ENCODE peak calls at places on chromosomes 11 and 22, in nine cellular contexts. G, Z, S, Q, R, E, C, I and H are unnamed samples.

GRCh38 chr11:104148696-104149095 is 15.3 kb downstream of the PDGFD start:
- DNase-seq in G (no peak), Z (no peak), S (no peak), Q (no peak), R (no peak), E (no peak), C (no peak), I (no peak), H (no peak)

GRCh38 chr22:26586556-26587325 is 3.2 kb downstream of the TPST2 start:
- DNase-seq in G (no peak), Z (no peak), S (no peak), Q (no peak), R (no peak), E (no peak), C (no peak), I (no peak), H (no peak)

GRCh38 chr11:802693-803466 is 2.2 kb downstream of the PIDD1 start:
- DNase-seq in G (no peak), Z (no peak), S (no peak), Q (no peak), R (no peak), E (no peak), C (no peak), I (no peak), H (no peak)

GRCh38 chr22:41542224-41542623 is 2.0 kb downstream of the POLR3H start:
- DNase-seq in G (no peak), Z (no peak), S (no peak), Q (no peak), R (no peak), E (no peak), C (no peak), I (no peak), H (no peak)

GRCh38 chr22:40911772-40912171 is 39.4 kb upstream of the RBX1 start:
- DNase-seq in G (no peak), Z (peak), S (no peak), Q (no peak), R (no peak), E (no peak), C (no peak), I (no peak), H (no peak)

GRCh38 chr11:47394322-47395224 is 13.8 kb upstream of the SLC39A13 start:
- DNase-seq in G (peak), Z (no peak), S (no peak), Q (no peak), R (no peak), E (no peak), C (peak), I (no peak), H (peak)

GRCh38 chr11:66915866-66916265 is 42.3 kb downstream of the PC start:
- DNase-seq in G (no peak), Z (no peak), S (no peak), Q (no peak), R (no peak), E (no peak), C (no peak), I (no peak), H (no peak)

GRCh38 chr11:64234840-64235379 is 526 bp downstream of the VEGFB start:
- DNase-seq in G (peak), Z (peak), S (peak), Q (no peak), R (peak), E (peak), C (peak), I (no peak), H (peak)

GRCh38 chr11:128201006-128201405 is 386.4 kb downstream of the ETS1 start:
- DNase-seq in G (no peak), Z (no peak), S (no peak), Q (no peak), R (no peak), E (no peak), C (no peak), I (no peak), H (no peak)

GRCh38 chr11:88508808-88509581 is 171.5 kb upstream of the CTSC start:
- DNase-seq in G (peak), Z (peak), S (no peak), Q (peak), R (peak), E (peak), C (no peak), I (peak), H (no peak)
- TF ChIP-seq EZH2 in G (peak), Z (no peak), S (no peak), Q (no peak), R (no peak), E (no peak), C (no peak), I (peak), H (no peak)

GRCh38 chr11:48538991-48539390 is 50.4 kb downstream of the OR4A47 start:
- DNase-seq in G (no peak), Z (no peak), S (no peak), Q (no peak), R (no peak), E (no peak), C (no peak), I (no peak), H (no peak)
- TF ChIP-seq EZH2 in G (no peak), Z (no peak), S (no peak), Q (no peak), R (no peak), E (no peak), C (no peak), I (no peak), H (no peak)

DNA sequence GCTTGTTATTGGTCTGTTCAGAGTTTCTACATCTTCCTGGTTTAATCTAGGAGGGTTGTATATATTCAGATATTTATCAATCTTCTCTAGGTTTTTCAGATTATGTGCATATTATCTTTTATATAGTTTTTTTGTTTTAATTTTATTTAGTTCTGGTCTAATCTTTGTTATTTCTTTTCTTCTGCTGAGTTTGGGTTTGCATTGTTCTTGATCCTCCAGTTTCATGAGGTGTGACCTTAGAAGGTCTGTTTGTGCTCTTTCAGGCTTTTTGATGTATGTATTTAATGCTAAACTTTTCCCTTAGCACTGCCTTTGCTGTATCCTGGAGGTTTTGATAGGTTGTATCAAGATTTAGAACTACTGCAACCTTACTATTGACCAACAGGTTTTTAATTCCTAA is 117.7 kb downstream of the VPREB1 start:
- DNase-seq in G (no peak), Z (no peak), S (no peak), Q (no peak), R (no peak), E (no peak), C (no peak), I (no peak), H (no peak)
- TF ChIP-seq EZH2 in G (no peak), Z (no peak), S (no peak), Q (no peak), R (no peak), E (no peak), C (no peak), I (no peak), H (no peak)

GRCh38 chr22:29744902-29745301 is 21.9 kb downstream of the ZMAT5 start:
- DNase-seq in G (no peak), Z (peak), S (peak), Q (peak), R (no peak), E (no peak), C (no peak), I (no peak), H (peak)

GRCh38 chr22:29748248-29748893 is 18.4 kb downstream of the ZMAT5 start:
- DNase-seq in G (no peak), Z (peak), S (no peak), Q (no peak), R (no peak), E (no peak), C (no peak), I (no peak), H (no peak)

GRCh38 chr22:29750559-29750958 is 16.2 kb downstream of the ZMAT5 start:
- DNase-seq in G (no peak), Z (no peak), S (no peak), Q (no peak), R (no peak), E (no peak), C (no peak), I (no peak), H (no peak)

GRCh38 chr22:29750029-29750428 is 16.8 kb downstream of the ZMAT5 start:
- DNase-seq in G (no peak), Z (no peak), S (no peak), Q (no peak), R (no peak), E (no peak), C (no peak), I (no peak), H (no peak)

DNA sequence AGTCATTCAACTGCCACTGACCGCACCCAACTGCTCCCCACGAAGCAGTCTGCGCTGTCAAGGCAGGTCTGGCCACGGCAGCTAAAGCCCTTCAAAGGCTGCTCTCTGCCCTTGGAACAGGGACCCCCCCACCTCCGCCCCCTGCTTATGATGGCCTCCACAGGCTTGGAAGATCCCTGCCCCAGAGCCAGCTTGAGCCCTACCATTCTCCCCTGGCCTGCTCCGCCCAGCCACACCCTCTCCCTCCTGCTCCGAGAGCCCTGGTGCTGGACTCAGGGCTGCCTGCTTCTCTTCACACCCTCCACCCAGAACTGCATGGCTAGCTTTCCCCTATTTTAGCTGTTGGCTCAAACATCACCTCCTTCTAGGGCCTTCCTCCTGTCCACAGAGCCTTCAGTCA is 19.0 kb downstream of the ZMAT5 start:
- DNase-seq in G (no peak), Z (no peak), S (no peak), Q (no peak), R (no peak), E (no peak), C (no peak), I (no peak), H (no peak)
- TF ChIP-seq EZH2 in G (no peak), Z (no peak), S (no peak), Q (no peak), R (no peak), E (no peak), C (no peak), I (no peak), H (no peak)

DNA sequence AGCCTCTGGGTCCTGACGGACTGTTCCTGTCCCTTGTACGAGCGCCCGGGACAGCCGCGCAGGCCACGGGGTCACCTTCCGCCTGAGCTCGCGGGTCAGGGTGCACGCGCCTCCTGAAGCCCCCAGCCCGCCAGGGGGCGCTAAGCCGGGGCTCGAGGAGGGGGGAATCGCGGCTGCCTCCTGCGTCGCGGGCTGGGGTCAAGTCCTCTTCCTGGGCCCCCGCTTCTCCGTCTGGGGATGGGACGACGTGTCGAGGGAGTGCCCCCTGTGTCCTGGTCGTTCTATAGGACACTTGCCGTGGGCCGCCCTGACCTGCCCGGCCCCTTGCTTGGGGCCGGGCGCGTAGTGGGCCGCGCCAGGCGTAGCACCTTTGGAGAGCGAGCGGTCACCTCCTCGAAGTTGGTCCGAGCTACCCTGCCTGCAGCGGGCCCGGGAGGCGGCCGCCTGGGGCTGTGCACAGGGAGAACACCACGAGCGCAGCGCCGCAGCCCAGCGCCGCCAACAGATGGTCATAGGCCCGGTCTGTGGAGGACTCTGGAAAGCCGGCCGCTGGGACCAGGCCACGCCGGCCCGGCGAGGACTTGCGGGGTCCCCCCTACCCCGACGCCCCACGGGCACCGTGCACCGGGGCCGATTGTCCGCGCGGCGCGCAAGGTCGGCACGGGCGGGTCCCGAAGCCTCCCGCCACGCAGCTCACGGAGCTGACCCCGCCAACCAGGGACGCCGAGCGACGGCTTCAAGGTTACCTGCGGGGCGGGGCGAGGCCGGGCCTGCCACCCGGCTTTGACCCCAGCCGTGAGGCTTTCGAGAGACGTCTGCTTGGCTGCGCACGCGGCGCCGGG is 2.7 kb upstream of the WNT11 start:
- DNase-seq in G (peak), Z (peak), S (peak), Q (peak), R (peak), E (peak), C (no peak), I (no peak), H (peak)
- TF ChIP-seq EZH2 in G (peak), Z (peak), S (no peak), Q (peak), R (peak), E (no peak), C (no peak), I (peak), H (no peak)

DNA sequence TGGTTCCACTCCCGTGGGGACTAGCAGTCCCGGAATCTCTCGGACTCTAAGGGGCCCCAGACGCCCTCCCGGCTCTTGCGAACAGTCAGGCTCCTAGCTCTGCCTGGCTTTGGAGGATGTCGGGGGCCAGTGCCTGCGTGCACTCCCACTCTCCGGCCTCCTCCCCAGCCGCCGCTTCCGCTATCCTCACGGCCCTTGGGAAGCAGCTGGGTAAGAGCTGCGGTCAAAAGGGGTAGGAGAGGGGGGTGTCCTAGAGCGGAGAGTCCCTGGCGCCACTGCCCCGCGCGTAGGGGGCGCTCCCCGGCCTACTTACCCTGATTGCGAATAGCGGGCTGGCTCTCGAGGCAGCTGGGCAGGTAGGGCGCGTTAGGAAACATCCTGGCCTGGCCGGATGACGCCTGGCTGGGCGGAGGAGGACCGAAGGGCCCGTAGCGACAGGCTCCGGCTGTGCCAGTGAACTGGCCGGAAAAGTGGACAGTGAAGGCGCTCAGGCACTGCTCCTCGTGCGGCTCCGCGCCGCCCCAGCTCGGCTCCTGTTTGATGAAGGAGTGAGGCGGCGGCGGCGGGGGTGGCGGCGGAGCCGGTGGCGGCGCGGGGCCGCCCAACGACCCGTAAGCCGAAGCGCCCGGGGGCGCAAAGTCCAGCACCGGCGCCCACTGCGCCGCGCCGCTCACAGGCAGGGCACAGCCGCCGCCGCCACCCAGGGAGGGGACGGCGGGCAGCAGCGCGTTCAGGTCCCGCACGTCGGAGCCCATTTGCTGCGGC is 770 bp downstream of the WT1 start:
- DNase-seq in G (peak), Z (no peak), S (no peak), Q (no peak), R (peak), E (no peak), C (peak), I (no peak), H (no peak)
- TF ChIP-seq EZH2 in G (peak), Z (peak), S (no peak), Q (peak), R (peak), E (no peak), C (no peak), I (peak), H (peak)

GRCh38 chr11:106679633-106680032 is 338.6 kb downstream of the GUCY1A2 start:
- DNase-seq in G (no peak), Z (no peak), S (no peak), Q (no peak), R (no peak), E (no peak), C (no peak), I (no peak), H (no peak)
- TF ChIP-seq EZH2 in G (no peak), Z (no peak), S (no peak), Q (no peak), R (no peak), E (no peak), C (no peak), I (no peak), H (no peak)

GRCh38 chr22:39349506-39349966 is 255 bp upstream of the SYNGR1 start:
- DNase-seq in G (peak), Z (peak), S (no peak), Q (no peak), R (peak), E (peak), C (peak), I (no peak), H (peak)

GRCh38 chr22:39348909-39349505 is 784 bp upstream of the SYNGR1 start:
- DNase-seq in G (peak), Z (no peak), S (no peak), Q (no peak), R (no peak), E (no peak), C (no peak), I (no peak), H (peak)

GRCh38 chr22:39350803-39351688 is 1.3 kb downstream of the SYNGR1 start:
- DNase-seq in G (no peak), Z (no peak), S (no peak), Q (no peak), R (no peak), E (no peak), C (no peak), I (no peak), H (no peak)

GRCh38 chr22:39351689-39352214 is 2.0 kb downstream of the SYNGR1 start:
- DNase-seq in G (no peak), Z (peak), S (peak), Q (no peak), R (peak), E (peak), C (no peak), I (peak), H (peak)

GRCh38 chr22:39349967-39350802 is at the start of gene SYNGR1:
- DNase-seq in G (peak), Z (peak), S (no peak), Q (no peak), R (peak), E (peak), C (no peak), I (no peak), H (peak)
- TF ChIP-seq EZH2 in G (no peak), Z (no peak), S (no peak), Q (no peak), R (no peak), E (peak), C (no peak), I (peak), H (no peak)

GRCh38 chr11:125382211-125382807 is 113.8 kb downstream of the FEZ1 start:
- DNase-seq in G (no peak), Z (no peak), S (no peak), Q (no peak), R (no peak), E (no peak), C (no peak), I (no peak), H (no peak)
- TF ChIP-seq EZH2 in G (no peak), Z (no peak), S (no peak), Q (no peak), R (no peak), E (no peak), C (no peak), I (no peak), H (no peak)

GRCh38 chr11:117984471-117984870 is 1.7 kb upstream of the IL10RA start:
- DNase-seq in G (no peak), Z (no peak), S (no peak), Q (no peak), R (no peak), E (no peak), C (no peak), I (no peak), H (no peak)

GRCh38 chr11:117989351-117990102 is 3.3 kb downstream of the IL10RA start:
- DNase-seq in G (no peak), Z (no peak), S (no peak), Q (no peak), R (no peak), E (no peak), C (no peak), I (no peak), H (no peak)

GRCh38 chr11:117983163-117983475 is 3.1 kb upstream of the IL10RA start:
- DNase-seq in G (no peak), Z (no peak), S (no peak), Q (no peak), R (no peak), E (no peak), C (no peak), I (no peak), H (no peak)

GRCh38 chr11:117985953-117986887 is at the start of gene IL10RA:
- DNase-seq in G (peak), Z (peak), S (peak), Q (peak), R (peak), E (peak), C (peak), I (peak), H (peak)

DNA sequence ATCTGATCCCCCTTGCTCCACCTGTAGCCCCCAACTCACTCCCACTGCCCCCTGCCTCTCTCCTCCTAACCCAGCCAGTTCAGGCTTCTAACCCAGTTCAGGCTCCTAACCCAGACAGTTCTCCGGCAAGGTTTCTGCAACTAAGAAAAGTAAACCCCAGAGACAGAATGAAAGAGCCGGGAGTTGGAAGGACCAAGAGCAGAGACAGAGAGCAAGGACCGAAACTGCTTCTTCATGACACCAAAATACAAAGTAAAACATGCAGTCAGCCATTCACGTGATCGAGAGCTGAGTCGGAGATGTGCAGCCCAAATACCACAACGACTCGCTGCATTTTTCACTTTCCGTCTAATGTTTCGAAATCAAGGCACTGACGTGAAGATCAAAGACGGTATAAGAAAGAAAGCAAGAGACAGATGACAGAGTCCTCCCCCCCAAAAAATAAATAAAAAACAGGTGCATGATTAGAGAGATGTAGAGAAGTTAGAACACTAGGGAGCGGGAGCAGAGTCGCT is 844 bp downstream of the IL10RA start:
- DNase-seq in G (no peak), Z (peak), S (peak), Q (no peak), R (no peak), E (no peak), C (no peak), I (no peak), H (no peak)
- TF ChIP-seq EZH2 in G (no peak), Z (no peak), S (no peak), Q (no peak), R (no peak), E (no peak), C (no peak), I (no peak), H (peak)